ENCODE peak calls at places on chromosomes 5 and 9, in four cellular contexts. H is foreskin fibroblast, X is spleen, S is adrenal gland. B is an unnamed sample.

GRCh38 chr5:115811406-115811805 is 5.1 kb downstream of the CDO1 start:
- DNase-seq in H (no peak), X (no peak), S (no peak), B (no peak)

GRCh38 chr9:109497193-109498165 is 628 bp downstream of the PTPN3 start:
- DNase-seq in X (no peak), S (no peak), H (peak; percentile 42), B (no peak)

GRCh38 chr5:141747152-141747640 is 65.2 kb upstream of the ARAP3 start:
- DNase-seq in X (peak; percentile 87), S (peak; percentile 81), H (peak; percentile 67), B (peak; percentile 15)

GRCh38 chr9:21682981-21683380 is 119.5 kb upstream of the MTAP start:
- DNase-seq in H (peak; percentile 83), S (no peak), X (no peak), B (peak; percentile 81)

GRCh38 chr9:106420511-106420944 is 442.4 kb upstream of the ZNF462 start:
- DNase-seq in X (no peak), H (peak; percentile 23), S (no peak), B (peak; percentile 85)

GRCh38 chr5:21154526-21154925 is 1166.5 kb upstream of the CDH18 start:
- DNase-seq in S (no peak), H (no peak), X (no peak), B (no peak)

GRCh38 chr9:13358128-13358527 is 78.6 kb upstream of the MPDZ start:
- DNase-seq in X (no peak), S (no peak), H (peak; percentile 84), B (peak; percentile 88)

GRCh38 chr9:132055756-132056155 is 23.9 kb downstream of the MED27 start:
- DNase-seq in S (no peak), H (no peak), X (no peak), B (no peak)

GRCh38 chr5:83991566-83992224 is 271.0 kb upstream of the HAPLN1 start:
- DNase-seq in S (no peak), X (no peak), H (no peak), B (peak; percentile 28)

GRCh38 chr9:112554516-112554915 is 67.9 kb downstream of the KIAA1958 start:
- DNase-seq in H (peak; percentile 67), X (no peak), S (no peak), B (peak; percentile 57)

GRCh38 chr5:108564441-108564840 is 182.5 kb upstream of the FBXL17 start:
- DNase-seq in S (no peak), H (no peak), X (no peak), B (no peak)

GRCh38 chr5:1758574-1758973 is 41.1 kb downstream of the MRPL36 start:
- DNase-seq in S (no peak), X (no peak), H (no peak), B (no peak)

GRCh38 chr5:11182441-11183080 is 421.5 kb upstream of the DAP start:
- DNase-seq in S (no peak), H (peak; percentile 35), X (no peak), B (peak; percentile 50)

GRCh38 chr9:132670359-132670815 is at the start of gene GTF3C4:
- DNase-seq in H (peak; percentile 90), S (peak; percentile 89), X (peak; percentile 97), B (peak; percentile 73)

GRCh38 chr9:133862585-133863041 is 124.5 kb upstream of the SARDH start:
- DNase-seq in H (no peak), X (peak; percentile 83), S (peak; percentile 53), B (no peak)

GRCh38 chr5:93225748-93226147 is 355.3 kb downstream of the NR2F1-AS1 start:
- DNase-seq in X (no peak), H (no peak), S (no peak), B (no peak)

GRCh38 chr9:135516132-135516860 is 4.9 kb upstream of the LCN1 start:
- DNase-seq in H (no peak), S (peak; percentile 9), X (peak; percentile 40), B (no peak)

DNA sequence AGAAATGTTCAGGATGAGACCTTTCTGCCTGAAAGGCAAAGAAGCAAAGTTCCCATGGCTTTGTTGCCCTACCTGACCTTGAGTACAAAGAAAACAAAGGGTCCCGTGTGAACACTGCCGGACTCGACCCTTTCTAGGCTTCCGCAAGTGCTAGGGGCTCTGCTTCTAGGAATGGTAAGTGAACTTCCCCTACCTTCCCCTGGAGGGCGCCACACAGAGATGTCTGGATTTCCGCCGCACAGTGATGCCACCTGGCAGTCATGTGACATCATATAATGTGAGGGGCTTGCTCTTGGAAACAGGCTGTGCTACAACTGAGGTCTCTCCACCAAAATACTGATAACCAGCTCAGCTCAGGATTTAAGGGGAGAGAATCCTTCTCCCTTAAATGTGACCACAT is 56.6 kb downstream of the HSD17B3 start:
- DNase-seq in S (no peak), H (no peak), X (no peak), B (no peak)
- TF ChIP-seq CTCF in S (no peak), H (no peak), X (no peak), B (no peak)

GRCh38 chr9:93059960-93060591 is 1.6 kb downstream of the SUSD3 start:
- DNase-seq in X (no peak), S (no peak), H (no peak), B (no peak)
- H3K4me3 ChIP-seq in X (peak overlapping the region; percentile 88), S (no peak overlapping the region), H (no peak overlapping the region), B (no peak overlapping the region)

DNA sequence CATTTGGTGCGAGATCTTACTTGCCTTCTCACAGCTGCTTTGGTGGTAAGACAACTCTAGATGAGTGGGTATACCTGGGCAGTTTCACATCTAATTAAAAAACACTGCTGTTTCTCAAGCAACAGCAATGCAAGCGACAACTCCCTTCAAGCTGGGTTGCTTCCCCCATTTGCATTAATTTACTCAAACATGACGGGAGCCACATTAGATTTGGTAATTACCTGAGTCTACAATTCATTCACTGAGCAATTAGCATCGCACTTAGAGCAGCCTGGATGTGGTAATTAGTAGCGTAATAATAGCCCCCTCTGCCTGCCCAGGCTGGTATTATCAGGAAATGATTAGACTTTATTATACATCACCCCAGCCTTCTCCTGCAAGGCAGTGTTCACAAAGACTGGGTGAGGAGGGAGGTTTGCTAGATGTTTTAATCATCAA is 73.4 kb downstream of the FBXO38 start:
- DNase-seq in X (no peak), H (no peak), S (no peak), B (no peak)
- TF ChIP-seq CTCF in X (no peak), H (peak; percentile 34), S (no peak), B (no peak)

DNA sequence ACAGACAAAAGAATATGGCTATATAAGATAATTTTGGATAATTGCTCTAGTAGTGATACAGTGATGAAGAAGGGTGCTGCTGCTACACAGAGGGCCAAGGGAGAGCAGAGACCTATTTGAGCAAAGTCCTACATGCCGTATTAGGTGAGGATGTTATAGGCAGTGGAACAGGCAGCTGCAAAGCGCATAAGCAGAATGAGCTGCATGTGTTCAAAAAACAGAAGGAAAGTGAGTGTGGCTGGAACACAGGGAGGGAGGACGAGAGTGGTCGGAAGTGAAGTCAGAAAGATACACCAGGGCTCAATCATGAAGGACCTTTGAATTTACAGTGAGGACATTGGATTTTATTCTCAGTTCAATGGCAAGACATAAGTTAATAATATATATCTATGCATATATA is 35.4 kb downstream of the ITGA2 start:
- DNase-seq in S (no peak), H (no peak), X (no peak), B (no peak)
- H3K4me3 ChIP-seq in S (no peak overlapping the region), H (no peak overlapping the region), X (no peak overlapping the region), B (no peak overlapping the region)

DNA sequence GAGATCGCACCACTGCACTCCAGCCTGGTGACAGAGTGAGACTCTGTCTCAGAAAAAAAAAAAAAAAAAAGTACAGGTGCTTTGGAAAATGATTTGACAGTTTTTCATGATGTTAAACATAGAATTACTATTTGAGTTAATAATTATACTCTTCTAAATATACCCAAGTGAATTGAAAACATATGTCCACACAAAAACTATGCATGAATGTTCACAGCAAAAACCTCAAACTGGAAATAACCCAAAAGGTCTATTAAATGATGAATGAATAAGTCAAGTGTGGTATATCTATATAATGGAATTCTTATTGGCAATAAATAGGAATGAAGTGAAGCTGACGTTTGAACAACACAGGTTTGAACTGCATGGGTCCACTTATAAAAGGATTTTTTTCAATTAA is 207.2 kb upstream of the DAB2 start:
- DNase-seq in H (peak; percentile 75), S (no peak), X (no peak), B (peak; percentile 41)
- TF ChIP-seq CTCF in H (no peak), S (no peak), X (no peak), B (no peak)

GRCh38 chr9:129236441-129237145 is 58.5 kb upstream of the IER5L start:
- DNase-seq in S (no peak), H (no peak), X (peak; percentile 73), B (no peak)
- H3K4me3 ChIP-seq in S (no peak overlapping the region), H (no peak overlapping the region), X (peak overlapping the region; percentile 51), B (no peak overlapping the region)

DNA sequence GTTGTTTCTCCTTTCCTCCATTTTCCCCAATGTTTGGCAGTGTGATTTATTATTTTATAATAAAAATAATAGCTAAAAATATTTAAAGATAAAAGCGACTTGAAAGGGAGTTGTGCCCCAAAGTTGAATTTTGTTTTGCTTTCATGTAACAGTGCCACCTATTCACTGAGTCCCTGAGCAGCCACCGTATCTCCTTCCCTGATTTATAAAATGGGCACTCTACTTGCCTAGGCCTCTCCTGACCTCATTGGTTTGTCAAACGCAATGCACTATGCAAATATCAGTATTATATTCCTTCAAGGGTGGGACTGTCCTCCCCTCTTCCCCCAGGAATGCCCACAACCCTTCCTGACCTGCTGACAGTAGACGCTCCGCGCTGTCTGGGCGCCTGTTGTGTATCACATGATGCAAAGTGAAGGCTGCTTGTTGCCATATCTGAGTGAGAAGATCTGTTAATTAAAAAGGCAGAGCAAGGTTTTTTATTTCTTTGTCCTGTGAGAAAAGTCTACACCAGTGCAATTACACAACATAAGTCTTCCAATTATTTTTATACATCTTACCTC is 81.4 kb downstream of the TTC39B start:
- DNase-seq in X (no peak), S (no peak), H (no peak), B (no peak)
- TF ChIP-seq CTCF in X (no peak), S (no peak), H (no peak), B (no peak)